ENCODE peak calls at places on chromosomes 7 and 10, in six cellular contexts. Z is mesenteric fat pad, Q is AG09309, N is pons, R is mesothelial cell of epicardium, Y is hippocampal formation. B is an unnamed sample.

GRCh38 chr10:117257701-117258100 is 16.8 kb downstream of the SLC18A2 start:
- DNase-seq in Y (no peak), N (no peak), Z (no peak), Q (no peak), R (no peak), B (no peak)

GRCh38 chr10:1056326-1057105 is at the start of gene WDR37:
- DNase-seq in Q (peak), Y (peak), N (peak), Z (peak), R (peak), B (peak)

GRCh38 chr10:94402204-94403033 is at the start of gene TBC1D12:
- DNase-seq in Q (peak), R (peak), N (peak), Y (peak), Z (peak), B (peak)

GRCh38 chr7:55342216-55342871 is 22.8 kb upstream of the LANCL2 start:
- DNase-seq in N (no peak), R (no peak), Y (no peak), Z (no peak), Q (no peak), B (no peak)

GRCh38 chr7:66140924-66141323 is 26.3 kb downstream of the CRCP start:
- DNase-seq in Z (no peak), Q (peak), Y (peak), R (peak), N (peak), B (no peak)

GRCh38 chr10:95374597-95375209 is 83.9 kb upstream of the PDLIM1 start:
- DNase-seq in Z (no peak), N (peak), R (peak), Q (peak), Y (peak), B (peak)

GRCh38 chr10:71629131-71629530 is 90.4 kb downstream of the C10orf105 start:
- DNase-seq in R (no peak), Y (no peak), N (no peak), Q (no peak), Z (no peak), B (no peak)

GRCh38 chr7:29987821-29988317 is 1.7 kb downstream of the SCRN1 start:
- DNase-seq in R (peak), N (no peak), Z (no peak), Q (peak), Y (no peak), B (peak)

GRCh38 chr10:63670291-63670898 is 149.2 kb downstream of the REEP3 start:
- DNase-seq in N (peak), Q (no peak), Z (no peak), R (no peak), Y (no peak), B (no peak)

GRCh38 chr10:16856092-16856491 is 38.9 kb upstream of the RSU1 start:
- DNase-seq in N (no peak), R (no peak), Z (no peak), Q (no peak), Y (no peak), B (no peak)

GRCh38 chr10:12063483-12063818 is 5.3 kb upstream of the DHTKD1 start:
- DNase-seq in R (no peak), Z (peak), Q (no peak), N (no peak), Y (no peak), B (no peak)

GRCh38 chr7:90723866-90724265 is 127.7 kb downstream of the CDK14 start:
- DNase-seq in Q (no peak), Y (no peak), N (no peak), Z (no peak), R (no peak), B (no peak)

GRCh38 chr10:132689721-132690360 is 96.1 kb downstream of the NKX6-2 start:
- DNase-seq in N (no peak), R (no peak), Z (no peak), Q (no peak), Y (no peak), B (no peak)

GRCh38 chr10:5945561-5946418 is 31.6 kb downstream of the IL15RA start:
- DNase-seq in Z (no peak), N (no peak), Q (peak), R (no peak), Y (no peak), B (no peak)

GRCh38 chr10:117617664-117618063 is 75.1 kb downstream of the EMX2 start:
- DNase-seq in Q (no peak), Z (no peak), N (no peak), Y (no peak), R (no peak), B (no peak)

GRCh38 chr10:34732926-34733325 is 82.2 kb downstream of the PARD3 start:
- DNase-seq in Q (no peak), R (no peak), N (no peak), Y (no peak), Z (no peak), B (no peak)